ENCODE peak calls at places on chromosomes 12 and 14, in six cellular contexts. N is neural progenitor cell, L is IMR-90, T is colonic mucosa, U is NT2/D1, X is neuronal stem cell. Q is an unnamed sample.

GRCh38 chr14:102692334-102692733 is 84.9 kb upstream of the TRAF3 start:
- DNase-seq in N (no peak), L (no peak), T (no peak), U (no peak), X (no peak), Q (no peak)

GRCh38 chr12:127119600-127120140 is 1147.3 kb upstream of the TMEM132C start:
- DNase-seq in N (no peak), L (no peak), T (no peak), U (no peak), X (no peak), Q (no peak)

GRCh38 chr14:22794533-22794932 is 20.7 kb downstream of the SLC7A7 start:
- DNase-seq in N (no peak), L (no peak), T (no peak), U (no peak), X (no peak), Q (no peak)

GRCh38 chr12:67705394-67706370 is 57.1 kb downstream of the DYRK2 start:
- DNase-seq in N (no peak), L (peak; percentile 82), T (no peak), U (peak; percentile 1), X (no peak), Q (peak; percentile 88)

GRCh38 chr12:48883305-48884171 is 17.9 kb upstream of the RND1 start:
- DNase-seq in N (peak; percentile 98), L (peak; percentile 24), T (peak; percentile 37), U (peak; percentile 76), X (peak; percentile 91), Q (peak; percentile 34)

GRCh38 chr14:60266021-60266937 is 17.3 kb downstream of the PPM1A start:
- DNase-seq in N (peak; percentile 18), L (no peak), T (no peak), U (no peak), X (no peak), Q (no peak)

GRCh38 chr12:131903270-131904255 is 9.1 kb downstream of the ULK1 start:
- DNase-seq in N (no peak), L (no peak), T (no peak), U (no peak), X (no peak), Q (no peak)

GRCh38 chr12:78157199-78157598 is 326.5 kb downstream of the NAV3 start:
- DNase-seq in N (no peak), L (no peak), T (no peak), U (no peak), X (no peak), Q (no peak)

GRCh38 chr12:97148941-97149559 is 242.0 kb downstream of the NEDD1 start:
- DNase-seq in N (peak; percentile 86), L (peak; percentile 4), T (peak; percentile 42), U (peak; percentile 57), X (no peak), Q (peak; percentile 16)

GRCh38 chr12:38586652-38587219 is 270.2 kb downstream of the ALG10B start:
- DNase-seq in N (no peak), L (no peak), T (no peak), U (no peak), X (no peak), Q (no peak)

GRCh38 chr12:66678640-66679268 is at the start of gene GRIP1:
- DNase-seq in N (peak; percentile 61), L (no peak), T (no peak), U (no peak), X (peak; percentile 30), Q (peak; percentile 50)

GRCh38 chr14:89206426-89206825 is 210.6 kb downstream of the FOXN3 start:
- DNase-seq in N (no peak), L (no peak), T (no peak), U (no peak), X (no peak), Q (no peak)

GRCh38 chr14:89673499-89674225 is 256.6 kb upstream of the FOXN3 start:
- DNase-seq in N (no peak), L (peak; percentile 66), T (peak; percentile 66), U (no peak), X (no peak), Q (peak; percentile 18)

GRCh38 chr12:15404485-15404884 is 82.2 kb downstream of the PTPRO start:
- DNase-seq in N (no peak), L (no peak), T (no peak), U (no peak), X (no peak), Q (peak; percentile 72)

GRCh38 chr12:126681676-126682075 is 1585.3 kb upstream of the TMEM132C start:
- DNase-seq in N (peak; percentile 51), L (no peak), T (no peak), U (peak; percentile 3), X (peak; percentile 20), Q (peak; percentile 19)

GRCh38 chr12:101642115-101643067 is 47.6 kb downstream of the MYBPC1 start:
- DNase-seq in N (peak; percentile 69), L (no peak), T (peak; percentile 63), U (peak; percentile 39), X (peak; percentile 2), Q (no peak)

DNA sequence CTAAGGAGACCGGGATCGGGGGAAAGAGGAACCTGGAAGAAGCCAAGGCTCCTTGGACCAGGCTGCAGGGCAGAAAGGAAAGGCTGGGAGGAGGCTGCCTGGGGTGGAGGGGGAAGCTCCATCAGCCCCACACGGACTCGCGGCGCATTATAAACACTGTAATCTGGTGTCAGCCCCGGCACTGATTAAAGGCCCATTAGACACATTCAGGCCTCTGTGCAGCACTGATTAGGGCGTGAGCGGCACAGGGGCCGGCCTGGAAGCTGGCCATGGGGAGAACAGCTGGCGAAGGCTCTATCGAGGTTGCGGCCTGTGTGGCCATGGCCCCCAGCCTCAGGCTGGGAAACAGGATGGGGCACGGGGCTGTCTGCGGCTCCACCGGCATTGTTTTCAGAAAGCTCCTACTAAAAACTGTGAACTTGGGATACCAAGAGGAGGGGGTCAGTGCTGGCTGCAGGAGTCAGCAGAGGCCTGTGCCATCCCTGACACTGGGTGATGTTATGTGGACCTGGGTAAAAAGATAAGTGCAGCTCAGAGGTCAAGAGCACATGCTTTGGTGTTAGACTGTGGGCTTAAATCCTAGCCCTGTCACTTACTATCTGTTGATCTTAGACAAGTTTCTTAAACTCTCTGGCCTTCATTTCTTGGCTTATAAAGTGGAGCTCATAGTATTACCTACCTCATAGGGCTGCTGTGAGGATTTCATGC is 10.6 kb downstream of the ACVRL1 start:
- DNase-seq in N (no peak), L (no peak), T (no peak), U (no peak), X (no peak), Q (no peak)
- H3K9ac ChIP-seq in N (no peak overlapping the region), L (no peak overlapping the region), T (no peak overlapping the region), U (no peak overlapping the region), X (no peak overlapping the region), Q (no peak overlapping the region)

DNA sequence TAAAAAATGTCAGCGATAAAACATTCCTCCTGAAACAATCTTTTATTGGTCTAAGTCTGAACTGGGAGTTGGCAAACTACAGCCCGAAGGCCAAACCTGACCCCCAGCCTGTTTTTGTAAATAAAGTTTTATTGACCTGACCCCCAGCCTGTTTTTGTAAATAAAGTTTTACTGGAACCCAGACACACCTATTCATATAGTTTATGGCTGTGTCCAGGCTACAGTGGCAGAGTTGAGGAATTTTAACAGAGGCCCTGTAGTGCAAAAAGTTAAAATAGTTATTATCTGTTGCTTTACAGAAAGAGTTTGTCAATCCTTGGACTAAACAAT is 12.1 kb upstream of the SCARB1 start:
- DNase-seq in N (no peak), L (no peak), T (peak; percentile 54), U (no peak), X (no peak), Q (no peak)
- H3K9ac ChIP-seq in N (no peak overlapping the region), L (no peak overlapping the region), T (no peak overlapping the region), U (no peak overlapping the region), X (no peak overlapping the region), Q (no peak overlapping the region)

GRCh38 chr12:117059156-117059555 is 40.1 kb downstream of the TESC start:
- DNase-seq in N (no peak), L (no peak), T (no peak), U (no peak), X (no peak), Q (no peak)

GRCh38 chr12:117060236-117060926 is 38.8 kb downstream of the TESC start:
- DNase-seq in N (peak; percentile 47), L (no peak), T (no peak), U (no peak), X (no peak), Q (no peak)

GRCh38 chr12:117058442-117059072 is 40.7 kb downstream of the TESC start:
- DNase-seq in N (no peak), L (no peak), T (no peak), U (no peak), X (no peak), Q (no peak)

GRCh38 chr12:117061555-117062079 is 37.6 kb downstream of the TESC start:
- DNase-seq in N (no peak), L (no peak), T (no peak), U (no peak), X (no peak), Q (no peak)

DNA sequence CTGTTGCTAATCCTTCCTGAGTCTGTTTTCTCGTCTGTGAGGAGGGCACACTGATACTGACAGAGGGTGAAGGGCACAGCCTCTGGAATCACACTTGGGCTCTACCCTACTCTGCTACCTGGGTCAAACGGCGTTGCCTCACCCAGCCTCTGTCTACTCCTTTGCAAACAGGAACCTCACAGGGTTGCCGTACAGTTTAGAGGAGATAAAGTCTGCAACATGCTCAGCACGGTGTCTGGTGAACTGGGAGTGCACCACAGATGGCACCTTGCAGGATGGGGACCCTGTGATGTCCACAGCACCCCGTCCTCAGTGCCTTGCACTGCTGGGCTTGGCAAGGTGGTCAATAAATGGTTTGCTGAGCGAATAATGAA is 38.3 kb downstream of the TESC start:
- DNase-seq in N (no peak), L (no peak), T (no peak), U (no peak), X (no peak), Q (no peak)
- H3K9ac ChIP-seq in N (no peak overlapping the region), L (no peak overlapping the region), T (no peak overlapping the region), U (peak overlapping the region; percentile 46), X (no peak overlapping the region), Q (no peak overlapping the region)

GRCh38 chr14:53955671-53956426 is 776 bp downstream of the BMP4 start:
- DNase-seq in N (peak; percentile 64), L (no peak), T (peak; percentile 75), U (no peak), X (no peak), Q (peak; percentile 50)

GRCh38 chr14:53957739-53958138 is 1.1 kb upstream of the BMP4 start:
- DNase-seq in N (peak; percentile 6), L (no peak), T (no peak), U (no peak), X (no peak), Q (no peak)

GRCh38 chr14:53955234-53955556 is 1.4 kb downstream of the BMP4 start:
- DNase-seq in N (no peak), L (no peak), T (no peak), U (no peak), X (no peak), Q (no peak)

GRCh38 chr14:53954551-53955233 is 1.9 kb downstream of the BMP4 start:
- DNase-seq in N (peak; percentile 57), L (peak; percentile 36), T (peak; percentile 34), U (no peak), X (no peak), Q (peak; percentile 45)

DNA sequence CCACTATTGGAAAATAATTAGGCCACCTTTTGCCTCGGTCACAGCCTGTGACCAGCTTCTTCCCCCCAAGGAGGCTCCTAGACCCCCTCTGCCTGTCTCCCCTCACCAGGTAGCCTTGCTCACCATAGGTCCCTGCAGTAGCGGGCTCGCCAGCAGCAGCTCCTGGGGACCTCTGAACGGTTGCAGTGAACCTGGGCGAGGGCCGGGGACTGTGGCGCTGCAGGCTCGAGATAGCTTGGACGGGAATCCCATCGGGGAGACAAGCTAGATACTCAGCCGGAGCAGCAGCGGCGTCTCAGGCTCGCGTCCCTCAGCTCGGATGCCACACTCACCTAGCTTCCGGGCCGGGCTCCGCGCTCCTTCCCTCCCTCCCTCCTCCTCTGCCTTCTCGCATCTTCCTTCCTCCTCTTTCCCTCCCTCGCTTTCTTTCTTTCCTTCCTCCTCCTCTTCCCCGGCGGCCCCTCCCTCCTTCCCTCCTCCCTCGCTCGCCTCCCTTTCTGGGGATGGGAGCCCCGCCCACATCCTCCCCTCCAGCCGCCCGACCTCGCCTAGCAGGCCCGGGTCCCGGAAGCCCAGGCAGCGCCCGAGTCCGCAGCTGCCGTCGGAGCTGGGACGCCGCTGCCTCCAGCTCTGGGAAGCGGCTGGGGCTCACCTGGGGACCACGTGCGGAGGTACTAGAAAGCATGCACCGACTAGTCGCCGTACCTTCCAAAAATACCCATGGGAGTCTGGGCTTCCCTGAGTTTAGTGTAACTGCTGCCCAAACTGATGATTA is at the start of gene BMP4:
- DNase-seq in N (peak; percentile 86), L (peak; percentile 30), T (peak; percentile 91), U (peak; percentile 66), X (no peak), Q (peak; percentile 66)
- H3K9ac ChIP-seq in N (no peak within 1 kb of the TSS), L (peak within 1 kb of the TSS; percentile 69), T (peak within 1 kb of the TSS; percentile 61), U (peak within 1 kb of the TSS; percentile 99), X (no peak within 1 kb of the TSS), Q (peak within 1 kb of the TSS; percentile 37)

Q was measured in fibroblast of lung.